ENCODE peak calls at places on chromosomes 1 and 21, in nine cellular contexts. W, O, P, E, H, F, M, J and Y are unnamed samples.

GRCh38 chr1:90045853-90046563 is 51.1 kb downstream of the ZNF326 start:
- DNase-seq in W (no peak), O (peak; percentile 47), P (no peak), E (peak; percentile 33), H (no peak), F (peak; percentile 7), M (peak; percentile 24), J (peak; percentile 24), Y (no peak)

GRCh38 chr21:39137248-39138186 is 45.7 kb downstream of the PSMG1 start:
- DNase-seq in W (no peak), O (no peak), P (no peak), E (no peak), H (no peak), F (no peak), M (peak; percentile 61), J (no peak), Y (no peak)

GRCh38 chr1:5977494-5978444 is 14.5 kb downstream of the NPHP4 start:
- DNase-seq in W (no peak), O (no peak), P (no peak), E (no peak), H (no peak), F (no peak), M (no peak), J (no peak), Y (no peak)

GRCh38 chr1:201903135-201903534 is 14.4 kb downstream of the SHISA4 start:
- DNase-seq in W (no peak), O (no peak), P (no peak), E (no peak), H (no peak), F (no peak), M (no peak), J (no peak), Y (no peak)

GRCh38 chr1:226638608-226639007 is 90.0 kb downstream of the STUM start:
- DNase-seq in W (no peak), O (no peak), P (no peak), E (no peak), H (no peak), F (no peak), M (no peak), J (no peak), Y (no peak)

GRCh38 chr1:232252719-232253118 is 377.2 kb downstream of the SIPA1L2 start:
- DNase-seq in W (no peak), O (no peak), P (no peak), E (no peak), H (no peak), F (no peak), M (no peak), J (no peak), Y (no peak)

GRCh38 chr1:60922304-60922703 is 160.1 kb upstream of the NFIA start:
- DNase-seq in W (no peak), O (no peak), P (no peak), E (no peak), H (no peak), F (no peak), M (no peak), J (no peak), Y (no peak)

GRCh38 chr21:45613396-45613795 is 30.1 kb upstream of the PCBP3 start:
- DNase-seq in W (no peak), O (no peak), P (no peak), E (no peak), H (no peak), F (no peak), M (no peak), J (no peak), Y (no peak)

GRCh38 chr1:6239950-6240768 is 3.8 kb upstream of the HES3 start:
- DNase-seq in W (no peak), O (no peak), P (no peak), E (no peak), H (no peak), F (no peak), M (peak; percentile 65), J (no peak), Y (peak; percentile 52)

GRCh38 chr21:22585558-22585957 is 1587.3 kb downstream of the NCAM2 start:
- DNase-seq in W (no peak), O (no peak), P (no peak), E (no peak), H (no peak), F (no peak), M (no peak), J (no peak), Y (no peak)

GRCh38 chr1:72230746-72231145 is 51.6 kb downstream of the NEGR1 start:
- DNase-seq in W (no peak), O (no peak), P (no peak), E (no peak), H (no peak), F (no peak), M (peak; percentile 16), J (no peak), Y (no peak)

GRCh38 chr1:67970088-67970487 is 80.3 kb downstream of the DIRAS3 start:
- DNase-seq in W (no peak), O (no peak), P (no peak), E (no peak), H (no peak), F (no peak), M (peak; percentile 88), J (no peak), Y (no peak)

GRCh38 chr1:72915581-72915980 is 633.2 kb upstream of the NEGR1 start:
- DNase-seq in W (no peak), O (no peak), P (no peak), E (no peak), H (no peak), F (no peak), M (no peak), J (no peak), Y (no peak)

GRCh38 chr1:110155878-110156522 is 5.7 kb downstream of the SLC6A17 start:
- DNase-seq in W (peak; percentile 26), O (no peak), P (peak; percentile 22), E (peak; percentile 71), H (no peak), F (peak; percentile 31), M (peak; percentile 71), J (peak; percentile 16), Y (no peak)

GRCh38 chr1:156493749-156494148 is 6.8 kb downstream of the MEF2D start:
- DNase-seq in W (no peak), O (no peak), P (no peak), E (no peak), H (no peak), F (no peak), M (no peak), J (no peak), Y (no peak)

GRCh38 chr1:168470821-168471473 is 72.8 kb downstream of the XCL2 start:
- DNase-seq in W (peak; percentile 59), O (no peak), P (no peak), E (no peak), H (no peak), F (no peak), M (peak; percentile 82), J (peak; percentile 56), Y (no peak)

GRCh38 chr1:226634156-226634588 is 85.6 kb downstream of the STUM start:
- DNase-seq in W (no peak), O (peak; percentile 69), P (peak; percentile 66), E (peak; percentile 82), H (peak; percentile 59), F (peak; percentile 84), M (peak; percentile 69), J (peak; percentile 87), Y (no peak)

GRCh38 chr1:226978350-226979114 is 38.4 kb downstream of the COQ8A start:
- DNase-seq in W (no peak), O (no peak), P (no peak), E (no peak), H (no peak), F (no peak), M (no peak), J (no peak), Y (no peak)